ENCODE peak calls at places on chromosome 13, in four cellular contexts. One of them, this sample, is unnamed.

GRCh38 chr13:93169980-93170379 is 56.6 kb upstream of the GPC6 start:
- DNase-seq in body of pancreas: no peak
- DNase-seq in nephron progenitor cell: no peak
- DNase-seq in AG09309: peak; percentile 57
- DNase-seq in this sample: no peak

GRCh38 chr13:72508392-72508791 is 219.0 kb downstream of the MZT1 start:
- DNase-seq in AG09309: no peak
- DNase-seq in nephron progenitor cell: no peak
- DNase-seq in body of pancreas: no peak
- DNase-seq in this sample: no peak

GRCh38 chr13:59413121-59413520 is 750.6 kb downstream of the DIAPH3 start:
- DNase-seq in nephron progenitor cell: no peak
- DNase-seq in AG09309: no peak
- DNase-seq in body of pancreas: no peak
- DNase-seq in this sample: peak; percentile 0

GRCh38 chr13:42255854-42256253 is 16.1 kb upstream of the AKAP11 start:
- DNase-seq in body of pancreas: no peak
- DNase-seq in nephron progenitor cell: no peak
- DNase-seq in AG09309: no peak
- DNase-seq in this sample: no peak

GRCh38 chr13:113428871-113429607 is 24.2 kb downstream of the ADPRHL1 start:
- DNase-seq in nephron progenitor cell: no peak
- DNase-seq in AG09309: no peak
- DNase-seq in body of pancreas: no peak
- DNase-seq in this sample: no peak

GRCh38 chr13:43379738-43380137 is 356.4 kb downstream of the DNAJC15 start:
- DNase-seq in body of pancreas: no peak
- DNase-seq in AG09309: no peak
- DNase-seq in nephron progenitor cell: no peak
- DNase-seq in this sample: no peak

GRCh38 chr13:110713981-110714797 is 689 bp downstream of the ING1 start:
- DNase-seq in nephron progenitor cell: peak; percentile 58
- DNase-seq in AG09309: no peak
- DNase-seq in body of pancreas: peak; percentile 66
- DNase-seq in this sample: no peak

GRCh38 chr13:41812851-41813250 is 148.1 kb downstream of the VWA8 start:
- DNase-seq in AG09309: no peak
- DNase-seq in nephron progenitor cell: no peak
- DNase-seq in body of pancreas: no peak
- DNase-seq in this sample: no peak

GRCh38 chr13:107742544-107742943 is 472.8 kb downstream of the LIG4 start:
- DNase-seq in AG09309: no peak
- DNase-seq in body of pancreas: no peak
- DNase-seq in nephron progenitor cell: no peak
- DNase-seq in this sample: no peak
- TF ChIP-seq CTCF in AG09309: no peak
- TF ChIP-seq CTCF in body of pancreas: no peak
- TF ChIP-seq CTCF in nephron progenitor cell: no peak
- TF ChIP-seq CTCF in this sample: no peak

DNA sequence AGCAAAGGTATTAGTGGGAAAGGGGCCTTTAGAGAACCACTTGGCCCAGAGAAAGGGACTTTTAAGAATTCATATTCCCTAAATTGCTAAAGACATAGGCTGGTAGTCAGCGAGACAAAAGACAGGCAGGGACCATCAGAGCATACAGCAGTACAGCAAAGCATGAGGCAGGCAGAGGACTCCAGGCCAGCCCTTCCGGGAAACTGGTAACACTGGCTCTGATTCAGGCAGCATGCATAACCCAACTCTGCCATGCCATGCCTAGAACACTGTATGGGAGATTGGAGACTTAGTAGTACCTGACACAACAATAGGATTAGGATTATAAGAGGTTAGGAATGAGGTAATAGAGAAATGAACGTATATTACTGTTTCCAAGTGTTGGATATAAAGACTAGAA is 34.9 kb downstream of the CAB39L start:
- DNase-seq in AG09309: no peak
- DNase-seq in nephron progenitor cell: no peak
- DNase-seq in body of pancreas: no peak
- DNase-seq in this sample: no peak
- TF ChIP-seq CTCF in AG09309: no peak
- TF ChIP-seq CTCF in nephron progenitor cell: no peak
- TF ChIP-seq CTCF in body of pancreas: no peak
- TF ChIP-seq CTCF in this sample: no peak

GRCh38 chr13:25406377-25406776 is 34.6 kb downstream of the ATP8A2 start:
- DNase-seq in body of pancreas: no peak
- DNase-seq in nephron progenitor cell: no peak
- DNase-seq in AG09309: no peak
- DNase-seq in this sample: no peak
- TF ChIP-seq CTCF in body of pancreas: no peak
- TF ChIP-seq CTCF in nephron progenitor cell: no peak
- TF ChIP-seq CTCF in AG09309: no peak
- TF ChIP-seq CTCF in this sample: no peak

GRCh38 chr13:46743191-46743590 is 53.8 kb downstream of the ESD start:
- DNase-seq in nephron progenitor cell: no peak
- DNase-seq in AG09309: no peak
- DNase-seq in body of pancreas: no peak
- DNase-seq in this sample: no peak
- TF ChIP-seq CTCF in nephron progenitor cell: no peak
- TF ChIP-seq CTCF in AG09309: no peak
- TF ChIP-seq CTCF in body of pancreas: no peak
- TF ChIP-seq CTCF in this sample: no peak

GRCh38 chr13:23160241-23161175 is 20.3 kb upstream of the SGCG start:
- DNase-seq in nephron progenitor cell: peak; percentile 64
- DNase-seq in AG09309: no peak
- DNase-seq in body of pancreas: no peak
- DNase-seq in this sample: no peak
- TF ChIP-seq CTCF in nephron progenitor cell: no peak
- TF ChIP-seq CTCF in AG09309: no peak
- TF ChIP-seq CTCF in body of pancreas: no peak
- TF ChIP-seq CTCF in this sample: no peak

DNA sequence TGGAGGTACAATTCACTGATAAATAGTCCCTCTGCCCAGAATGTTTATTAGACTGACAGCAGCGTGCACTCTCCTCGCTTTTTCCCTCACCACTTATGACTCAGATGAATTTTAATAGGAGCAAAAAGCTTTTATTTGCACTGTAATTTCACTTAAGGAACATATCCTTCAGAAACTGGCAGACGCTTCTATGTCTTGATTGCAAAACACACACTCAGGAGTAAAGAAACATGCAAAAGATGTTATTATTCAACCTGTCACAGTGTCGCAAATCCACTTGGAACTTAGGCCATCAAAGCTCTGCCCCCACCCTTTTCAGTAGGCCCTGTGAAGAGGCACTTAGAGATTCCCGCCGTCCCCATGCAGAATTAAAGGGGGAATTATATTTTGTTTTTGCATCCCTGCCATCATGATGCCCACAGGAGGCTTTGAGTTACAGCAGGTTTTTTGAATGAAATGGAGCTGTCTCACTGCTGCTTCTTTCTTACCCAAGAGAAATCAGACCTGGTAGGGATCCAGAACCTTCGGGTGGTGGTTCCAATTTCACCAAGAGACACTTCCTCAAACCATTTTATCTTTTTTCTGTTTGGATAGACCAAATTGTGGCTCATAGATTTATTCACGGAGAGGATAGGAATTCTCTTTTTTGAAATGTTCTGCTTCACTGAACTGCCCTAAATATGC is 74.5 kb downstream of the GGACT start:
- DNase-seq in nephron progenitor cell: no peak
- DNase-seq in body of pancreas: no peak
- DNase-seq in AG09309: peak; percentile 47
- DNase-seq in this sample: no peak
- TF ChIP-seq CTCF in nephron progenitor cell: no peak
- TF ChIP-seq CTCF in body of pancreas: no peak
- TF ChIP-seq CTCF in AG09309: no peak
- TF ChIP-seq CTCF in this sample: no peak

DNA sequence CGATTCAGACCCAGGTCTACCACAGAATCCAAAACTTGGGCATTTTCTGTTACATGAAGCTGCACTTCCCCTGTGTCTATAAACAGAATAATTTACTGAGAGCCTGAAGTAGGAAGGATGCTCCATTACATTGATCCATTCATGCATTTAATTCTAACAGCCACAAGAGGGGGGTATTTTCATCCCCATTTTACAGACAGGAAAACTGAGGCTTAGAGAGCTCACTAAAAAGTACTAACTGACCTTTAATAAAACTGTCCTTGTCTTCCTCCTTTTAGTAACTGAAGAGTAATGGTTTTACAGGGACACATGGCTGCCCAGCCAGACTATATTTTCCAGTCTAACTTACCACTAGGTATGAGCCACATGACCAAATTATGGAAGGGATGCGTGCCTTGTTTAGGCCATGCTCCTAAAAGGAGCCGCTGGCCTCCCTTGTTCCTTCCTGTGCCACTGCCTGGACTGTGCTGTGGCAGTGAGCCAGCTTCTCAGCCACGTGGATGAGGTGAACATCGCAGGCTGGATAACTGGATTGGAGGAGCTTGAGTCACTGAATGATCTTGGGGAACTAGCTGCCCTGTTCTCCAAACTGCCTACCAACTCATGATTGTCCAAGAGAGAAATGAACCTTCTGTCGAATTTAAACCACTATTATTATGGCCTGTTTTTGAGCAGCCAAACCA is 108.3 kb downstream of the DOCK9 start:
- DNase-seq in nephron progenitor cell: no peak
- DNase-seq in body of pancreas: peak; percentile 25
- DNase-seq in AG09309: no peak
- DNase-seq in this sample: no peak
- TF ChIP-seq CTCF in nephron progenitor cell: no peak
- TF ChIP-seq CTCF in body of pancreas: no peak
- TF ChIP-seq CTCF in AG09309: peak; percentile 12
- TF ChIP-seq CTCF in this sample: no peak

GRCh38 chr13:77326905-77327604 is at the start of gene MYCBP2:
- DNase-seq in AG09309: peak; percentile 92
- DNase-seq in nephron progenitor cell: peak; percentile 97
- DNase-seq in body of pancreas: peak; percentile 97
- DNase-seq in this sample: peak; percentile 85

GRCh38 chr13:77331421-77331820 is 4.5 kb upstream of the MYCBP2 start:
- DNase-seq in body of pancreas: no peak
- DNase-seq in nephron progenitor cell: no peak
- DNase-seq in AG09309: no peak
- DNase-seq in this sample: no peak

GRCh38 chr13:77328819-77329132 is 1.9 kb upstream of the MYCBP2 start:
- DNase-seq in body of pancreas: no peak
- DNase-seq in AG09309: no peak
- DNase-seq in nephron progenitor cell: no peak
- DNase-seq in this sample: no peak

GRCh38 chr13:77330009-77330471 is 3.1 kb upstream of the MYCBP2 start:
- DNase-seq in AG09309: no peak
- DNase-seq in nephron progenitor cell: no peak
- DNase-seq in body of pancreas: no peak
- DNase-seq in this sample: no peak

DNA sequence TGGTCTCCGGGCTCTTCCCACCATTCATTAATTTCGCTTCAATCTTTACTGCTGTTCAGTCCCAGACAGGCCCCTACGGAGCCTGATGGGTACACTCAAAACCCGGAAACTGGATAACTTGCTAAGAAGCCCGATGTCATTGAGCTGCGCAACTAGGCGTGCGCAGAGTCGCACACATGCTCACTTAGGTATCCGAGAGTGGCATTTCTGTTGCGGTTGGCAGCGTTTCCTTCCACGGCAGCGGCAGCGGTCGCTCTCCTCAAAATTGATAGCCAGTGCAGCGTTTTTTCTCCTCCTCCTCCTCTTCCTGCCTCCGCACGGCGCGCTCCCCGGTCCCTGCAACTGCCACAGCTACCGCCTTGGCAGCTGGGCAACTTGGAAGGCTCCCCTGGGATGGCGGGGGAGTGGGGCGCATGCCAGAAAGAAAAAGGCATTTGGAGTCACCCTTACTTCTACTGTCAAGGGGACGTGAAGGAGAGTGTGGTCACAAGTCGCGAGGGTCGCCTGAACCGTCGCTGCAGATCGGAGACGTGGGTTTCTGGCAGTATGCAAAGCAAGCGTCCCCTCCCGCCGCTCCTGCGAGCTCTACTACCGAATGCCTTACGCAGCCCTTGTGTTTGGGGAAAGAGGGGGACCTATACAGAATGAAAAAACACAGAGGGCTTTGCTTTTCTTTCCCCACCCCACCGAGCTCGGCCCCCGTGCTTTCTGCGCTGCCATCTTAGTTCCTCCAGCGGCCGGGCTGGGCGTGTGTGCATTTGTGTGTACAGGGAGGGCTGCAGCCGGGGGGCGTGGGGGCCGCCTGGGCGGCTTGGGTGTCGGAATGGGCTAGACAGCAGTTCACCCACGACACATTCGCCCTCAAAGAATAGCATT is 2.5 kb upstream of the MYCBP2 start:
- DNase-seq in AG09309: peak; percentile 90
- DNase-seq in nephron progenitor cell: peak; percentile 73
- DNase-seq in body of pancreas: peak; percentile 87
- DNase-seq in this sample: peak; percentile 44
- TF ChIP-seq CTCF in AG09309: no peak
- TF ChIP-seq CTCF in nephron progenitor cell: no peak
- TF ChIP-seq CTCF in body of pancreas: no peak
- TF ChIP-seq CTCF in this sample: no peak

DNA sequence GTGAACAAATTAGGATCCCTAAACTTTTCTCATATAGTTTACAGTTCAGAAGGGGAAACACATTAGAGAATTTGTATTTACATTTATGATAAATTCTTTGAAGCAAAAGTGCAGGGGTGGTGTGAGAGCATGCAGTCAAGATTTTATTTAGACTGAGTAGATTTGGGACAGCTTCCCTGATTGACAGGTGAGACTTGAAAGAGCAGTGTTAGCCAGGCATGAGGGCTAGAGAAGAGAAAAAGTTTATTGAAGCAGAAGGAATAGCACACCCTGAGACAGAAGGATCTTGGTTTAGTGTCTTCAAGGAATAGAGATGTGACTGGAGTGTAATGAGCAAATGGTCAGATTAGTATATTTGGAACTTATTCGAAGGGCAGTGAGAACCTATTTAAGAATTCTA is 50.5 kb downstream of the PDS5B start:
- DNase-seq in nephron progenitor cell: no peak
- DNase-seq in body of pancreas: no peak
- DNase-seq in AG09309: no peak
- DNase-seq in this sample: no peak
- TF ChIP-seq CTCF in nephron progenitor cell: no peak
- TF ChIP-seq CTCF in body of pancreas: no peak
- TF ChIP-seq CTCF in AG09309: no peak
- TF ChIP-seq CTCF in this sample: no peak